ENCODE peak calls at places on chromosomes 6 and 20, in nine cellular contexts. Y is upper lobe of right lung, R is ascending aorta, D is transverse colon, O is left ventricle myocardium inferior, Q is fibroblast of pulmonary artery, N is right lobe of liver, X is A549, E is epithelial cell of esophagus. J is an unnamed sample.
A peak's percentile ranks its signal among the peaks of the same experiment; 100 is the strongest.

GRCh38 chr6:132188865-132189264 is 212.4 kb downstream of the MOXD1 start:
- DNase-seq in E (peak; percentile 18), N (no peak), R (no peak), Y (no peak), D (no peak), X (no peak), Q (peak; percentile 84), O (no peak), J (no peak)

GRCh38 chr6:107489636-107490567 is at the start of gene SOBP:
- DNase-seq in D (peak; percentile 33), R (peak; percentile 77), Q (peak; percentile 42), E (peak; percentile 15), O (peak; percentile 80), X (peak; percentile 28), N (peak; percentile 57), Y (peak; percentile 77), J (no peak)

GRCh38 chr6:139588734-139589418 is 214.4 kb upstream of the CITED2 start:
- DNase-seq in O (no peak), Y (no peak), R (no peak), Q (peak; percentile 70), X (peak; percentile 38), N (no peak), D (no peak), E (peak; percentile 38), J (no peak)

GRCh38 chr6:137261393-137262154 is 42.4 kb upstream of the IFNGR1 start:
- DNase-seq in X (peak; percentile 54), Y (no peak), Q (peak; percentile 79), O (no peak), N (no peak), E (peak; percentile 62), D (no peak), R (no peak), J (no peak)

GRCh38 chr20:33733654-33734576 is 2.1 kb downstream of the ZNF341 start:
- DNase-seq in E (peak; percentile 63), O (peak; percentile 29), Y (no peak), D (peak; percentile 69), X (peak; percentile 94), R (no peak), Q (peak; percentile 76), N (peak; percentile 44), J (no peak)

GRCh38 chr20:1632228-1632577 is 12.4 kb upstream of the SIRPB1 start:
- DNase-seq in D (no peak), Y (no peak), X (no peak), E (no peak), O (no peak), Q (no peak), R (no peak), N (no peak), J (no peak)

GRCh38 chr6:166240889-166241288 is 67.3 kb downstream of the PRR18 start:
- DNase-seq in D (no peak), O (no peak), E (no peak), R (no peak), X (no peak), Y (no peak), Q (no peak), N (no peak), J (no peak)

GRCh38 chr6:29943053-29943966 is 978 bp downstream of the HLA-A start:
- DNase-seq in Y (no peak), R (no peak), E (no peak), Q (no peak), D (peak; percentile 49), O (no peak), X (no peak), N (peak; percentile 41), J (no peak)

GRCh38 chr20:373171-373890 is 7.2 kb upstream of the TRIB3 start:
- DNase-seq in Y (no peak), O (no peak), N (peak; percentile 56), X (peak; percentile 93), D (no peak), E (peak; percentile 89), Q (peak; percentile 98), R (no peak), J (no peak)

GRCh38 chr6:1607557-1608221 is 2.0 kb upstream of the FOXC1 start:
- DNase-seq in Y (no peak), R (no peak), Q (no peak), X (no peak), E (no peak), N (no peak), O (no peak), D (no peak), J (no peak)

GRCh38 chr6:48111143-48111506 is at the start of gene PTCHD4:
- DNase-seq in E (peak; percentile 98), X (peak; percentile 4), D (no peak), N (no peak), R (no peak), O (peak; percentile 20), Q (peak; percentile 59), Y (no peak), J (no peak)

GRCh38 chr6:114342826-114343781 is at the start of gene HS3ST5:
- DNase-seq in Q (peak; percentile 8), Y (peak; percentile 64), X (peak; percentile 36), E (peak; percentile 6), N (peak; percentile 23), O (no peak), R (no peak), D (peak; percentile 26), J (peak; percentile 84)
- TF ChIP-seq CTCF in Q (peak; percentile 13), Y (peak; percentile 24), X (peak; percentile 19), E (peak; percentile 8), N (no peak), O (peak; percentile 47), R (peak; percentile 5), D (peak; percentile 21), J (peak; percentile 80)

GRCh38 chr6:161444464-161444863 is 170.6 kb upstream of the AGPAT4 start:
- DNase-seq in X (no peak), D (no peak), R (no peak), Y (no peak), O (no peak), N (no peak), E (peak; percentile 50), Q (peak; percentile 53), J (no peak)
- TF ChIP-seq CTCF in X (no peak), D (no peak), R (peak; percentile 48), Y (no peak), O (peak; percentile 34), N (no peak), E (peak; percentile 37), Q (peak; percentile 13), J (peak; percentile 61)

GRCh38 chr6:99589290-99589672 is 17.4 kb upstream of the PRDM13 start:
- DNase-seq in E (no peak), Q (no peak), D (no peak), Y (no peak), O (no peak), N (no peak), R (no peak), X (no peak), J (no peak)

GRCh38 chr6:99587792-99588191 is 18.8 kb upstream of the PRDM13 start:
- DNase-seq in O (no peak), N (no peak), R (no peak), Q (no peak), X (no peak), Y (no peak), D (no peak), E (no peak), J (no peak)

GRCh38 chr6:99589907-99590493 is 16.6 kb upstream of the PRDM13 start:
- DNase-seq in Y (no peak), E (no peak), Q (no peak), D (no peak), O (no peak), X (no peak), N (no peak), R (no peak), J (no peak)

GRCh38 chr6:99590728-99591672 is 15.6 kb upstream of the PRDM13 start:
- DNase-seq in Y (no peak), O (no peak), E (no peak), N (no peak), Q (no peak), D (no peak), X (no peak), R (no peak), J (no peak)

DNA sequence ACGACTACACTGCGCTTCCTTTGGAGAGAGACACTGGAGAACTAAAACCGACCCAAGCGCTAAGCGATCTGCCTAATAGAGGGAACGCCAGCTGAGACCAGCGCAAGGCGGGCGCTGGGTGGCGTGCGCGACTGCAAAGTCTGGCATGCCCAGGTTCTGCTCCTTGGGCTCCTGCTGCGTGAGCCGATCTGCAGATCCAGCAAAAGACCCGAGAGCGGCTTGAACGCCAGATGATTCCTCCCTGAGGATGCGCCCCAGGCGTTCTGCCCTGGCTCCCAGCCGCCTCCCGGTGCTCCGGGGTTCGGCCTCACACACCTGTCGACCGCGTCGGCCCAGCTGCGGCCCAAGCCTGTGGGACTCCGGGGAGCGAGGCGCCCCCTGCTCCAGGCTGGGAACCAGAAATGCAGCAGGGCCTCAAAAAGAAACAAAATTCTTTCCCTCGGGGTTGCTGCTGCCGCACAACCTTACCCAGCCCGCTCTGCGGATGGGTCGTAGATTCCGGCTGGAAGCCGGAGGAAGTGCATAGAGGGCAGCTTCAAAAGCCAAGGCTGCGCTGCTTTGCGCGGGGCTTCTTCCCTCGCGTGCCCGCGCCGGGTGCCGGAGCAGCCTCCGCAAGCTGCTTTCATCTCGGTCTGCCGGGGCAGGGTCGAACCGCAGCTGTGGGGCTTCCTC is 17.9 kb upstream of the PRDM13 start:
- DNase-seq in Y (peak; percentile 89), O (peak; percentile 50), D (peak; percentile 78), X (peak; percentile 81), Q (peak; percentile 74), E (peak; percentile 80), R (peak; percentile 78), N (peak; percentile 78), J (no peak)
- TF ChIP-seq CTCF in Y (peak; percentile 62), O (peak; percentile 60), D (peak; percentile 34), X (peak; percentile 58), Q (peak; percentile 50), E (peak; percentile 69), R (peak; percentile 55), N (peak; percentile 39), J (peak; percentile 80)

GRCh38 chr6:127186889-127187288 is 68.4 kb downstream of the RSPO3 start:
- DNase-seq in D (peak; percentile 53), X (peak; percentile 31), O (peak; percentile 78), Q (no peak), N (peak; percentile 82), R (peak; percentile 64), E (peak; percentile 57), Y (peak; percentile 91), J (no peak)
- TF ChIP-seq CTCF in D (peak; percentile 40), X (peak; percentile 43), O (peak; percentile 65), Q (peak; percentile 36), N (peak; percentile 63), R (peak; percentile 25), E (peak; percentile 63), Y (peak; percentile 57), J (peak; percentile 62)

DNA sequence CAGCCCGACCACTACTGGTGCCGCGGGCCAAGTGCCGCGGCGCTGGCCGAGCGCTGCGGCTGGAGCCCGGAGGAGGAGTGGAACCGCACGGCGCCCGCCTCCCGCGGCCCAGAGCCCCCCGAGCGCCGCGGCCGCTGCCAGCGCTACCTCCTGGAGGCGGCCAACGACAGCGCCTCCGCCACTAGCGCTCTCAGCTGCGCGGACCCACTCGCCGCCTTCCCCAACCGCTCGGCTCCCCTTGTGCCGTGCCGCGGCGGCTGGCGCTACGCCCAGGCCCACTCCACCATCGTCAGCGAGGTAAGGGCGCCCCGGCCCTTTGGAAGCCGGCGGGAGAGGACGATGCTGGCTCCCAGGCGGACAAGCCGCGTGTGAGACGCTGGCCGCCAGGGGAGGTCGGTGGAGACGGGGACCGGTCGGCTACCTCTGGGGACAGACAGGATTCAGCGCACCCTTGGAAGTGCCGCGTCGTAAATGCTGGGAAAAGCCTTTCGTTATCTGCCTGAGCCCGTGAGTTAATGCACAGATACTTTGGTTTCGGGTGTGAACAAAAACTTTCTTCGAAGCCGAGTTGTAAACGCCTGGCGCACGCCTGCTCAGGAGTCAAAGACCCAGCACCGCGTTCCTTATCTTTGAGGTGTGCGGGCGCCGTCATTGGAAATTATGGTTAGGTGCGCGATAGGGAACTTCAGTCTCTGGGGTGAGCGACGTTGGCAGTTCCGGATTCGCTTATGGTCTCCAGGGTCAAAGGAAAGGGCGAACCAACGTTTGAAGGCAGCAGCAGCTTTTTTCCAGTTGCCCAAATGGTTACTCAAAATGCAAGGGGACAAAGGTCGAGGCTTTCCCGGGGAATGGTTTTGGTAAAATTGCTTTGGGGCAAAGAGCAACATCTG is 619 bp downstream of the SLC22A3 start:
- DNase-seq in O (no peak), E (peak; percentile 47), N (peak; percentile 64), Y (peak; percentile 85), D (peak; percentile 52), Q (peak; percentile 35), X (peak; percentile 44), R (no peak), J (no peak)
- TF ChIP-seq CTCF in O (no peak), E (peak; percentile 27), N (peak; percentile 21), Y (no peak), D (peak; percentile 23), Q (peak; percentile 20), X (no peak), R (peak; percentile 42), J (peak; percentile 45)

J was measured in chondrocyte.